ENCODE peak calls at places on chromosomes 5 and 9, in four cellular contexts. One of them, this sample, is unnamed.

GRCh38 chr9:89928106-89928505 is 323.3 kb downstream of the GADD45G start:
- DNase-seq in K562: no peak
- DNase-seq in colonic mucosa: no peak
- DNase-seq in iris pigment epithelial cell: no peak
- DNase-seq in this sample: no peak

GRCh38 chr5:148912714-148913398 is 86.4 kb downstream of the ADRB2 start:
- DNase-seq in K562: no peak
- DNase-seq in colonic mucosa: no peak
- DNase-seq in iris pigment epithelial cell: peak
- DNase-seq in this sample: no peak

GRCh38 chr9:129895376-129896268 is 60.4 kb downstream of the USP20 start:
- DNase-seq in K562: peak
- DNase-seq in colonic mucosa: no peak
- DNase-seq in iris pigment epithelial cell: no peak
- DNase-seq in this sample: no peak

GRCh38 chr5:147648597-147648996 is 133.9 kb downstream of the JAKMIP2 start:
- DNase-seq in K562: no peak
- DNase-seq in colonic mucosa: no peak
- DNase-seq in iris pigment epithelial cell: no peak
- DNase-seq in this sample: no peak

GRCh38 chr9:93826209-93826608 is 128.9 kb downstream of the BARX1 start:
- DNase-seq in K562: no peak
- DNase-seq in colonic mucosa: peak
- DNase-seq in iris pigment epithelial cell: no peak
- DNase-seq in this sample: no peak

GRCh38 chr5:143226872-143227271 is 176.6 kb downstream of the NR3C1 start:
- DNase-seq in K562: no peak
- DNase-seq in colonic mucosa: no peak
- DNase-seq in iris pigment epithelial cell: no peak
- DNase-seq in this sample: no peak

GRCh38 chr9:111037744-111038335 is 430 bp downstream of the LPAR1 start:
- DNase-seq in K562: no peak
- DNase-seq in colonic mucosa: peak
- DNase-seq in iris pigment epithelial cell: peak
- DNase-seq in this sample: peak

GRCh38 chr5:156474251-156474650 is 147.3 kb downstream of the SGCD start:
- DNase-seq in K562: no peak
- DNase-seq in colonic mucosa: peak
- DNase-seq in iris pigment epithelial cell: no peak
- DNase-seq in this sample: no peak

GRCh38 chr5:20554001-20554400 is 566.0 kb upstream of the CDH18 start:
- DNase-seq in K562: no peak
- DNase-seq in colonic mucosa: no peak
- DNase-seq in iris pigment epithelial cell: peak
- DNase-seq in this sample: no peak

This sample was measured in adrenal gland.